ENCODE peak calls at places on chromosomes 3 and 15, in ten cellular contexts. One of them, this sample, is unnamed. For H3K27me3, the result is how much of the 10 kb centered on the place peaks cover.

GRCh38 chr15:77859491-77860060 is 217.9 kb downstream of the TBC1D2B start:
- DNase-seq in uterus: no peak
- DNase-seq in bronchial epithelial cell: no peak
- DNase-seq in CD8-positive, alpha-beta memory T cell: no peak
- DNase-seq in upper lobe of right lung: peak
- DNase-seq in breast epithelium: no peak
- DNase-seq in adrenal gland: no peak
- DNase-seq in GM23248: no peak
- DNase-seq in A673: no peak
- DNase-seq in heart left ventricle: no peak
- DNase-seq in this sample: peak

GRCh38 chr3:126599101-126599500 is 40.4 kb upstream of the C3orf22 start:
- DNase-seq in uterus: no peak
- DNase-seq in bronchial epithelial cell: no peak
- DNase-seq in CD8-positive, alpha-beta memory T cell: no peak
- DNase-seq in upper lobe of right lung: no peak
- DNase-seq in breast epithelium: no peak
- DNase-seq in adrenal gland: no peak
- DNase-seq in GM23248: no peak
- DNase-seq in A673: no peak
- DNase-seq in heart left ventricle: no peak
- DNase-seq in this sample: no peak

GRCh38 chr15:28994830-28995180 is 109.0 kb downstream of the APBA2 start:
- DNase-seq in uterus: no peak
- DNase-seq in bronchial epithelial cell: no peak
- DNase-seq in CD8-positive, alpha-beta memory T cell: no peak
- DNase-seq in upper lobe of right lung: peak
- DNase-seq in breast epithelium: no peak
- DNase-seq in adrenal gland: no peak
- DNase-seq in GM23248: no peak
- DNase-seq in A673: no peak
- DNase-seq in heart left ventricle: no peak
- DNase-seq in this sample: no peak

GRCh38 chr15:63495343-63495742 is 9.1 kb upstream of the USP3 start:
- DNase-seq in uterus: no peak
- DNase-seq in bronchial epithelial cell: no peak
- DNase-seq in CD8-positive, alpha-beta memory T cell: no peak
- DNase-seq in upper lobe of right lung: no peak
- DNase-seq in breast epithelium: no peak
- DNase-seq in adrenal gland: no peak
- DNase-seq in GM23248: no peak
- DNase-seq in A673: no peak
- DNase-seq in heart left ventricle: no peak
- DNase-seq in this sample: no peak

GRCh38 chr3:168094580-168094876 is 1.2 kb downstream of the GOLIM4 start:
- DNase-seq in uterus: no peak
- DNase-seq in bronchial epithelial cell: peak
- DNase-seq in CD8-positive, alpha-beta memory T cell: no peak
- DNase-seq in upper lobe of right lung: no peak
- DNase-seq in breast epithelium: peak
- DNase-seq in adrenal gland: no peak
- DNase-seq in GM23248: no peak
- DNase-seq in A673: peak
- DNase-seq in heart left ventricle: no peak
- DNase-seq in this sample: no peak

GRCh38 chr3:71064976-71065763 is 518.4 kb downstream of the FOXP1 start:
- DNase-seq in uterus: peak
- DNase-seq in bronchial epithelial cell: no peak
- DNase-seq in CD8-positive, alpha-beta memory T cell: peak
- DNase-seq in upper lobe of right lung: peak
- DNase-seq in breast epithelium: peak
- DNase-seq in adrenal gland: peak
- DNase-seq in GM23248: peak
- DNase-seq in A673: peak
- DNase-seq in heart left ventricle: peak
- DNase-seq in this sample: peak

GRCh38 chr15:62079594-62079993 is 12.8 kb downstream of the C2CD4A start:
- DNase-seq in uterus: no peak
- DNase-seq in bronchial epithelial cell: no peak
- DNase-seq in CD8-positive, alpha-beta memory T cell: no peak
- DNase-seq in upper lobe of right lung: no peak
- DNase-seq in breast epithelium: no peak
- DNase-seq in adrenal gland: no peak
- DNase-seq in GM23248: no peak
- DNase-seq in A673: no peak
- DNase-seq in heart left ventricle: no peak
- DNase-seq in this sample: no peak

GRCh38 chr3:28317438-28318022 is 31.0 kb upstream of the ZCWPW2 start:
- DNase-seq in uterus: no peak
- DNase-seq in bronchial epithelial cell: peak
- DNase-seq in CD8-positive, alpha-beta memory T cell: peak
- DNase-seq in upper lobe of right lung: no peak
- DNase-seq in breast epithelium: no peak
- DNase-seq in adrenal gland: peak
- DNase-seq in GM23248: peak
- DNase-seq in A673: peak
- DNase-seq in heart left ventricle: no peak
- DNase-seq in this sample: no peak

GRCh38 chr3:140216249-140216648 is 281.3 kb downstream of the CLSTN2 start:
- DNase-seq in uterus: no peak
- DNase-seq in bronchial epithelial cell: peak
- DNase-seq in CD8-positive, alpha-beta memory T cell: no peak
- DNase-seq in upper lobe of right lung: no peak
- DNase-seq in breast epithelium: no peak
- DNase-seq in adrenal gland: no peak
- DNase-seq in GM23248: peak
- DNase-seq in A673: peak
- DNase-seq in heart left ventricle: no peak
- DNase-seq in this sample: no peak

GRCh38 chr15:48672206-48672605 is 26.7 kb upstream of the FBN1 start:
- DNase-seq in uterus: no peak
- DNase-seq in bronchial epithelial cell: no peak
- DNase-seq in CD8-positive, alpha-beta memory T cell: no peak
- DNase-seq in upper lobe of right lung: no peak
- DNase-seq in breast epithelium: no peak
- DNase-seq in adrenal gland: no peak
- DNase-seq in GM23248: no peak
- DNase-seq in A673: no peak
- DNase-seq in heart left ventricle: no peak
- DNase-seq in this sample: no peak

GRCh38 chr15:22961661-22962221 is 18.4 kb downstream of the CYFIP1 start:
- DNase-seq in uterus: no peak
- DNase-seq in bronchial epithelial cell: no peak
- DNase-seq in CD8-positive, alpha-beta memory T cell: no peak
- DNase-seq in upper lobe of right lung: no peak
- DNase-seq in breast epithelium: no peak
- DNase-seq in adrenal gland: no peak
- DNase-seq in GM23248: peak
- DNase-seq in A673: no peak
- DNase-seq in heart left ventricle: peak
- DNase-seq in this sample: peak

GRCh38 chr3:146334151-146334550 is 83.2 kb upstream of the PLSCR4 start:
- DNase-seq in uterus: peak
- DNase-seq in bronchial epithelial cell: peak
- DNase-seq in CD8-positive, alpha-beta memory T cell: no peak
- DNase-seq in upper lobe of right lung: no peak
- DNase-seq in breast epithelium: no peak
- DNase-seq in adrenal gland: no peak
- DNase-seq in GM23248: peak
- DNase-seq in A673: peak
- DNase-seq in heart left ventricle: no peak
- DNase-seq in this sample: no peak

GRCh38 chr3:128170866-128171516 is 17.7 kb downstream of the EEFSEC start:
- DNase-seq in uterus: peak
- DNase-seq in bronchial epithelial cell: peak
- DNase-seq in CD8-positive, alpha-beta memory T cell: no peak
- DNase-seq in upper lobe of right lung: no peak
- DNase-seq in breast epithelium: peak
- DNase-seq in adrenal gland: peak
- DNase-seq in GM23248: peak
- DNase-seq in A673: peak
- DNase-seq in heart left ventricle: no peak
- DNase-seq in this sample: no peak

GRCh38 chr3:130894130-130894872 is 417 bp downstream of the ATP2C1 start:
- DNase-seq in uterus: peak
- DNase-seq in bronchial epithelial cell: no peak
- DNase-seq in CD8-positive, alpha-beta memory T cell: peak
- DNase-seq in upper lobe of right lung: peak
- DNase-seq in breast epithelium: no peak
- DNase-seq in adrenal gland: peak
- DNase-seq in GM23248: peak
- DNase-seq in A673: peak
- DNase-seq in heart left ventricle: peak
- DNase-seq in this sample: peak

GRCh38 chr3:179544981-179545645 is 17.6 kb upstream of the ACTL6A start:
- DNase-seq in uterus: no peak
- DNase-seq in bronchial epithelial cell: peak
- DNase-seq in CD8-positive, alpha-beta memory T cell: no peak
- DNase-seq in upper lobe of right lung: no peak
- DNase-seq in breast epithelium: no peak
- DNase-seq in adrenal gland: no peak
- DNase-seq in GM23248: peak
- DNase-seq in A673: peak
- DNase-seq in heart left ventricle: no peak
- DNase-seq in this sample: no peak

GRCh38 chr3:9248232-9249191 is 934 bp downstream of the SRGAP3 start:
- DNase-seq in uterus: no peak
- DNase-seq in bronchial epithelial cell: peak
- DNase-seq in CD8-positive, alpha-beta memory T cell: no peak
- DNase-seq in upper lobe of right lung: no peak
- DNase-seq in breast epithelium: peak
- DNase-seq in adrenal gland: no peak
- DNase-seq in GM23248: peak
- DNase-seq in A673: no peak
- DNase-seq in heart left ventricle: no peak
- DNase-seq in this sample: no peak

GRCh38 chr15:94367726-94368535 is 136.6 kb downstream of the MCTP2 start:
- DNase-seq in uterus: no peak
- DNase-seq in bronchial epithelial cell: no peak
- DNase-seq in CD8-positive, alpha-beta memory T cell: no peak
- DNase-seq in upper lobe of right lung: no peak
- DNase-seq in breast epithelium: no peak
- DNase-seq in adrenal gland: no peak
- DNase-seq in GM23248: no peak
- DNase-seq in A673: no peak
- DNase-seq in heart left ventricle: no peak
- DNase-seq in this sample: no peak
- H3K27me3 ChIP-seq in uterus: under half
- H3K27me3 ChIP-seq in bronchial epithelial cell: under half
- H3K27me3 ChIP-seq in CD8-positive, alpha-beta memory T cell: under half
- H3K27me3 ChIP-seq in upper lobe of right lung: under half
- H3K27me3 ChIP-seq in breast epithelium: under half
- H3K27me3 ChIP-seq in adrenal gland: under half
- H3K27me3 ChIP-seq in GM23248: under half
- H3K27me3 ChIP-seq in A673: under half
- H3K27me3 ChIP-seq in heart left ventricle: under half
- H3K27me3 ChIP-seq in this sample: under half

DNA sequence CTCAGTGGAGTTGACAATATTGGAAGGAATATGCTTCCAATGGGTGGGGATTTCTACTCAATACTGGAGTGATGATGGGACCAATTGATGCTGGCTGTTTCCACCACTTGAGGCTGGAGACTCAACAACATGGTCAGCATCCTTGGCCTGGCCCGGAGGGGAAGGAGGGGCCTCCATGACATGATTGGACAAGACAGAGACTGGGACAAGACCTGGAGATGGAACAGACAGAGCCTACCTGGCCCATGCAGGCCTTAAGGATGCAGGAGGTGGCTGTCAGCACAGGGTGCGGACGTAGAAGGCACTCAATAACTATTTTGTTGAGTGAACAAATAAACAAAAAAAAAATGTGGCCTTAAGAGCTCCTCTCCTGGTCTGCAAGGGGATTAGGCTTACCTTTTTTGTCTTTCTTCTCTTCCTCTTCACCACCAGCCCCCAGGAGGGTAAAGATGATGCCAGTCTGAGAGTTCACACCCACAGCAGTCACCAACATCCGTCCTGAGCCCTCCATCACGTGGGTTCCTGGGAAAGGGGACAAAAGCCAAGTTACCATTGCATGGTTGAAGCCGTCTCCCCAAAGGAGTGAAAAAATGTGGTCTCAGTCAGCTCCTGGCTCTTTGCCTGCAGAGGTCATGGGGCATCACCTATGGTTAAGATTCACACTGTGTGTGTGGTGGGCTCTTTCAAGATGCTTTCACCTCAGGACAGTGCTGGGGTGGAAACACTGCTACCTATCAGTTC is 67.1 kb upstream of the SEC13 start:
- DNase-seq in uterus: no peak
- DNase-seq in bronchial epithelial cell: no peak
- DNase-seq in CD8-positive, alpha-beta memory T cell: no peak
- DNase-seq in upper lobe of right lung: no peak
- DNase-seq in breast epithelium: no peak
- DNase-seq in adrenal gland: no peak
- DNase-seq in GM23248: peak
- DNase-seq in A673: no peak
- DNase-seq in heart left ventricle: no peak
- DNase-seq in this sample: no peak
- H3K27me3 ChIP-seq in uterus: under half
- H3K27me3 ChIP-seq in bronchial epithelial cell: under half
- H3K27me3 ChIP-seq in CD8-positive, alpha-beta memory T cell: under half
- H3K27me3 ChIP-seq in upper lobe of right lung: under half
- H3K27me3 ChIP-seq in breast epithelium: under half
- H3K27me3 ChIP-seq in adrenal gland: under half
- H3K27me3 ChIP-seq in GM23248: under half
- H3K27me3 ChIP-seq in A673: under half
- H3K27me3 ChIP-seq in heart left ventricle: under half
- H3K27me3 ChIP-seq in this sample: under half

GRCh38 chr3:149600619-149601018 is 57.2 kb downstream of the WWTR1 start:
- DNase-seq in uterus: no peak
- DNase-seq in bronchial epithelial cell: no peak
- DNase-seq in CD8-positive, alpha-beta memory T cell: no peak
- DNase-seq in upper lobe of right lung: no peak
- DNase-seq in breast epithelium: no peak
- DNase-seq in adrenal gland: no peak
- DNase-seq in GM23248: no peak
- DNase-seq in A673: peak
- DNase-seq in heart left ventricle: no peak
- DNase-seq in this sample: no peak
- H3K27me3 ChIP-seq in uterus: under half
- H3K27me3 ChIP-seq in bronchial epithelial cell: under half
- H3K27me3 ChIP-seq in CD8-positive, alpha-beta memory T cell: under half
- H3K27me3 ChIP-seq in upper lobe of right lung: under half
- H3K27me3 ChIP-seq in breast epithelium: under half
- H3K27me3 ChIP-seq in adrenal gland: under half
- H3K27me3 ChIP-seq in GM23248: under half
- H3K27me3 ChIP-seq in A673: under half
- H3K27me3 ChIP-seq in heart left ventricle: under half
- H3K27me3 ChIP-seq in this sample: under half

DNA sequence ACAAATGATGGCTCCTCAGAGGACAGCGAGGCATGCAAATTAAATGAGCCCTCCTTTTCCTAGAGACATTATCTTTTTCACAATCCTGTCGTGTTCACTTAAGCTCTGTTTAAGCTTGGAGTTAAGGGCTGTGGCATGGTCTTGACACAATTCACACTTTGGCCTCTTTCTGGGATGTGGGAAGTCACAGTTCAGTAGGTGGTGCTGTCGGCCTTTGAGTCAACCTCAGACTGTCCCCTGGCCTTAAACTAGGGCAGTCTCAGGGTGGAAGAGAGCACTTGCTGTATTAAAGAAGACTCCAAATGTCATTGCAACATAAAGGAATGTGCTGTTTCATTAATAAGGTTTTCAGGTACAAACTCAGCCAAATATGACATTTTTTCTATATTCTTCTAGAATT is 351.0 kb downstream of the MCTP2 start:
- DNase-seq in uterus: no peak
- DNase-seq in bronchial epithelial cell: peak
- DNase-seq in CD8-positive, alpha-beta memory T cell: no peak
- DNase-seq in upper lobe of right lung: no peak
- DNase-seq in breast epithelium: no peak
- DNase-seq in adrenal gland: no peak
- DNase-seq in GM23248: peak
- DNase-seq in A673: peak
- DNase-seq in heart left ventricle: no peak
- DNase-seq in this sample: no peak
- H3K27me3 ChIP-seq in uterus: under half
- H3K27me3 ChIP-seq in bronchial epithelial cell: under half
- H3K27me3 ChIP-seq in CD8-positive, alpha-beta memory T cell: under half
- H3K27me3 ChIP-seq in upper lobe of right lung: under half
- H3K27me3 ChIP-seq in breast epithelium: under half
- H3K27me3 ChIP-seq in adrenal gland: under half
- H3K27me3 ChIP-seq in GM23248: under half
- H3K27me3 ChIP-seq in A673: under half
- H3K27me3 ChIP-seq in heart left ventricle: under half
- H3K27me3 ChIP-seq in this sample: under half

This sample was measured in suprapubic skin.